ENCODE peak calls at places on chromosomes 13 and 19, in ten cellular contexts. F is mucosa of descending colon, Q is NB4, D is lower lobe of right lung, L is epithelial cell of esophagus, E is A673, R is nephron progenitor cell, M is lung, B is omental fat pad, T is astrocyte of the spinal cord. H is an unnamed sample.

GRCh38 chr19:49786432-49786831 is 19.6 kb downstream of the AP2A1 start:
- DNase-seq in E (no peak), T (peak; percentile 32), F (no peak), L (peak; percentile 71), D (no peak), Q (no peak), R (no peak), M (no peak), B (no peak), H (no peak)

GRCh38 chr19:18733196-18733647 is 49.7 kb downstream of the CRTC1 start:
- DNase-seq in Q (no peak), T (peak; percentile 39), F (no peak), R (no peak), B (no peak), M (no peak), L (no peak), E (peak; percentile 46), D (no peak), H (no peak)

GRCh38 chr19:4278460-4278901 is 585 bp upstream of the SHD start:
- DNase-seq in R (no peak), T (no peak), B (no peak), Q (peak; percentile 24), F (no peak), E (no peak), L (no peak), M (no peak), D (no peak), H (no peak)

GRCh38 chr19:11767633-11768133 is 883 bp downstream of the ZNF441 start:
- DNase-seq in L (peak; percentile 12), R (peak; percentile 21), B (no peak), D (peak; percentile 72), E (peak; percentile 5), F (peak; percentile 64), T (no peak), M (peak; percentile 48), Q (peak; percentile 53), H (peak; percentile 18)

GRCh38 chr13:38166121-38166520 is 183.5 kb upstream of the UFM1 start:
- DNase-seq in R (no peak), D (no peak), M (no peak), E (no peak), B (no peak), T (peak; percentile 1), F (no peak), L (peak; percentile 26), Q (no peak), H (no peak)

GRCh38 chr13:44385401-44385800 is 11.8 kb downstream of the SERP2 start:
- DNase-seq in F (no peak), M (no peak), B (no peak), R (no peak), Q (no peak), T (no peak), D (no peak), L (no peak), E (no peak), H (no peak)

GRCh38 chr19:42555317-42555716 is 27.0 kb upstream of the CEACAM1 start:
- DNase-seq in M (no peak), F (no peak), R (no peak), D (no peak), B (no peak), Q (peak; percentile 63), L (no peak), T (no peak), E (no peak), H (no peak)

GRCh38 chr19:16951529-16951928 is 62.7 kb downstream of the F2RL3 start:
- DNase-seq in F (no peak), T (no peak), M (no peak), Q (no peak), D (no peak), L (peak; percentile 89), B (no peak), E (no peak), R (no peak), H (no peak)

GRCh38 chr13:27968316-27969072 is 621 bp downstream of the CDX2 start:
- DNase-seq in L (no peak), T (no peak), E (no peak), R (peak; percentile 67), D (no peak), B (no peak), M (no peak), Q (peak; percentile 72), F (no peak), H (no peak)

GRCh38 chr19:41373993-41374392 is 2.3 kb upstream of the TMEM91 start:
- DNase-seq in D (peak; percentile 75), R (no peak), M (peak; percentile 70), T (peak; percentile 96), B (no peak), E (peak; percentile 96), F (peak; percentile 75), L (peak; percentile 48), Q (no peak), H (no peak)

GRCh38 chr13:48843630-48844380 is 131.9 kb upstream of the FNDC3A start:
- DNase-seq in F (no peak), L (no peak), M (no peak), D (no peak), T (no peak), B (no peak), E (no peak), R (no peak), Q (no peak), H (no peak)

GRCh38 chr13:50055454-50055853 is 40.2 kb downstream of the KCNRG start:
- DNase-seq in R (no peak), M (no peak), T (no peak), D (no peak), E (no peak), L (no peak), F (no peak), B (no peak), Q (no peak), H (no peak)

GRCh38 chr13:30256713-30257432 is 50.5 kb downstream of the KATNAL1 start:
- DNase-seq in T (no peak), E (no peak), L (no peak), B (no peak), M (no peak), D (no peak), Q (peak; percentile 30), F (no peak), R (no peak), H (no peak)
- TF ChIP-seq CTCF in T (no peak), E (peak; percentile 36), L (no peak), B (no peak), M (no peak), D (no peak), Q (peak; percentile 5), F (no peak), R (no peak), H (no peak)

GRCh38 chr13:110001622-110002275 is 215.4 kb upstream of the IRS2 start:
- DNase-seq in B (no peak), M (no peak), E (no peak), L (peak; percentile 29), F (no peak), Q (no peak), T (peak; percentile 85), D (no peak), R (no peak), H (no peak)
- TF ChIP-seq CTCF in B (no peak), M (no peak), E (no peak), L (no peak), F (no peak), Q (no peak), T (no peak), D (no peak), R (no peak), H (no peak)

GRCh38 chr19:1601613-1602064 is 3.6 kb downstream of the UQCR11 start:
- DNase-seq in Q (no peak), D (no peak), B (no peak), F (no peak), E (no peak), L (no peak), R (no peak), T (no peak), M (no peak), H (no peak)
- TF ChIP-seq CTCF in Q (no peak), D (no peak), B (no peak), F (no peak), E (no peak), L (no peak), R (peak; percentile 7), T (peak; percentile 2), M (no peak), H (no peak)

GRCh38 chr13:73754727-73755292 is 379.4 kb downstream of the KLF12 start:
- DNase-seq in R (peak; percentile 30), Q (peak; percentile 58), B (no peak), F (peak; percentile 82), T (peak; percentile 75), M (no peak), L (peak; percentile 70), E (peak; percentile 90), D (no peak), H (peak; percentile 40)
- TF ChIP-seq CTCF in R (peak; percentile 76), Q (peak; percentile 51), B (no peak), F (peak; percentile 39), T (peak; percentile 60), M (peak; percentile 46), L (peak; percentile 67), E (peak; percentile 72), D (peak; percentile 68), H (no peak)

GRCh38 chr19:46371371-46371901 is 24.5 kb downstream of the PPP5C start:
- DNase-seq in F (no peak), T (no peak), M (no peak), R (no peak), L (peak; percentile 39), Q (no peak), E (no peak), B (no peak), D (no peak), H (no peak)

GRCh38 chr19:46374526-46375475 is 27.9 kb downstream of the PPP5C start:
- DNase-seq in M (no peak), R (no peak), L (no peak), B (no peak), F (no peak), D (no peak), T (no peak), E (no peak), Q (peak; percentile 7), H (no peak)

GRCh38 chr19:46369817-46370216 is 22.9 kb downstream of the PPP5C start:
- DNase-seq in L (peak; percentile 95), Q (no peak), B (no peak), D (no peak), T (no peak), M (no peak), E (no peak), R (no peak), F (no peak), H (no peak)

GRCh38 chr19:46373573-46374359 is 26.9 kb downstream of the PPP5C start:
- DNase-seq in L (peak; percentile 99), E (peak; percentile 72), B (no peak), M (peak; percentile 92), Q (no peak), R (no peak), D (peak; percentile 93), F (peak; percentile 98), T (peak; percentile 56), H (peak; percentile 83)

GRCh38 chr19:46372901-46373572 is 26.1 kb downstream of the PPP5C start:
- DNase-seq in R (no peak), B (no peak), F (no peak), M (no peak), L (peak; percentile 94), E (peak; percentile 75), D (no peak), Q (peak; percentile 42), T (peak; percentile 29), H (peak; percentile 85)
- TF ChIP-seq CTCF in R (no peak), B (no peak), F (no peak), M (no peak), L (peak; percentile 55), E (peak; percentile 64), D (no peak), Q (peak; percentile 32), T (peak; percentile 57), H (no peak)